ENCODE peak calls at places on chromosomes 2 and 18, in five cellular contexts. One of them, this sample, is unnamed.

GRCh38 chr2:235312571-235312970 is 181.3 kb upstream of the AGAP1 start:
- DNase-seq in T-helper 1 cell: no peak
- DNase-seq in endothelial cell: no peak
- DNase-seq in stimulated activated CD4-positive, alpha-beta T cell treated with anti-CD3 and anti-CD28 coated beads, TNF-alpha, amount 100 ng/mL, for 4 hours: no peak
- DNase-seq in stomach: no peak
- DNase-seq in this sample: no peak

GRCh38 chr18:37409870-37410269 is 155.7 kb downstream of the CELF4 start:
- DNase-seq in stomach: no peak
- DNase-seq in endothelial cell: no peak
- DNase-seq in T-helper 1 cell: no peak
- DNase-seq in stimulated activated CD4-positive, alpha-beta T cell treated with anti-CD3 and anti-CD28 coated beads, TNF-alpha, amount 100 ng/mL, for 4 hours: no peak
- DNase-seq in this sample: no peak

GRCh38 chr2:97005353-97005752 is 19.0 kb upstream of the FAM178B start:
- DNase-seq in endothelial cell: peak; percentile 15
- DNase-seq in stomach: no peak
- DNase-seq in stimulated activated CD4-positive, alpha-beta T cell treated with anti-CD3 and anti-CD28 coated beads, TNF-alpha, amount 100 ng/mL, for 4 hours: no peak
- DNase-seq in T-helper 1 cell: no peak
- DNase-seq in this sample: no peak

GRCh38 chr2:224817676-224818075 is 101.5 kb upstream of the CCDC195 start:
- DNase-seq in endothelial cell: no peak
- DNase-seq in stomach: no peak
- DNase-seq in T-helper 1 cell: no peak
- DNase-seq in stimulated activated CD4-positive, alpha-beta T cell treated with anti-CD3 and anti-CD28 coated beads, TNF-alpha, amount 100 ng/mL, for 4 hours: no peak
- DNase-seq in this sample: no peak

GRCh38 chr2:233470839-233471238 is 95.7 kb downstream of the USP40 start:
- DNase-seq in endothelial cell: no peak
- DNase-seq in T-helper 1 cell: no peak
- DNase-seq in stomach: peak; percentile 24
- DNase-seq in stimulated activated CD4-positive, alpha-beta T cell treated with anti-CD3 and anti-CD28 coated beads, TNF-alpha, amount 100 ng/mL, for 4 hours: no peak
- DNase-seq in this sample: no peak

GRCh38 chr18:73653251-73653650 is 494.4 kb downstream of the FBXO15 start:
- DNase-seq in stomach: no peak
- DNase-seq in T-helper 1 cell: no peak
- DNase-seq in stimulated activated CD4-positive, alpha-beta T cell treated with anti-CD3 and anti-CD28 coated beads, TNF-alpha, amount 100 ng/mL, for 4 hours: no peak
- DNase-seq in endothelial cell: no peak
- DNase-seq in this sample: no peak

GRCh38 chr2:205755923-205756322 is 73.6 kb downstream of the NRP2 start:
- DNase-seq in stomach: no peak
- DNase-seq in stimulated activated CD4-positive, alpha-beta T cell treated with anti-CD3 and anti-CD28 coated beads, TNF-alpha, amount 100 ng/mL, for 4 hours: no peak
- DNase-seq in endothelial cell: no peak
- DNase-seq in T-helper 1 cell: no peak
- DNase-seq in this sample: no peak

GRCh38 chr2:111185496-111186022 is 64.8 kb downstream of the BCL2L11 start:
- DNase-seq in stimulated activated CD4-positive, alpha-beta T cell treated with anti-CD3 and anti-CD28 coated beads, TNF-alpha, amount 100 ng/mL, for 4 hours: no peak
- DNase-seq in stomach: peak; percentile 82
- DNase-seq in endothelial cell: no peak
- DNase-seq in T-helper 1 cell: no peak
- DNase-seq in this sample: no peak

GRCh38 chr2:26144031-26144430 is 28.9 kb upstream of the GAREM2 start:
- DNase-seq in stomach: no peak
- DNase-seq in stimulated activated CD4-positive, alpha-beta T cell treated with anti-CD3 and anti-CD28 coated beads, TNF-alpha, amount 100 ng/mL, for 4 hours: no peak
- DNase-seq in T-helper 1 cell: no peak
- DNase-seq in endothelial cell: no peak
- DNase-seq in this sample: no peak

GRCh38 chr2:49934481-49934880 is 780.2 kb upstream of the FSHR start:
- DNase-seq in T-helper 1 cell: no peak
- DNase-seq in stomach: no peak
- DNase-seq in endothelial cell: no peak
- DNase-seq in stimulated activated CD4-positive, alpha-beta T cell treated with anti-CD3 and anti-CD28 coated beads, TNF-alpha, amount 100 ng/mL, for 4 hours: no peak
- DNase-seq in this sample: no peak

GRCh38 chr2:22375094-22375493 is 1009.9 kb upstream of the KLHL29 start:
- DNase-seq in stomach: no peak
- DNase-seq in endothelial cell: peak; percentile 26
- DNase-seq in T-helper 1 cell: no peak
- DNase-seq in stimulated activated CD4-positive, alpha-beta T cell treated with anti-CD3 and anti-CD28 coated beads, TNF-alpha, amount 100 ng/mL, for 4 hours: no peak
- DNase-seq in this sample: no peak

GRCh38 chr18:25827961-25828561 is 262.4 kb downstream of the SS18 start:
- DNase-seq in endothelial cell: no peak
- DNase-seq in stimulated activated CD4-positive, alpha-beta T cell treated with anti-CD3 and anti-CD28 coated beads, TNF-alpha, amount 100 ng/mL, for 4 hours: no peak
- DNase-seq in T-helper 1 cell: no peak
- DNase-seq in stomach: no peak
- DNase-seq in this sample: no peak

GRCh38 chr18:32469691-32470131 is 971 bp downstream of the GAREM1 start:
- DNase-seq in endothelial cell: no peak
- DNase-seq in stimulated activated CD4-positive, alpha-beta T cell treated with anti-CD3 and anti-CD28 coated beads, TNF-alpha, amount 100 ng/mL, for 4 hours: no peak
- DNase-seq in T-helper 1 cell: no peak
- DNase-seq in stomach: no peak
- DNase-seq in this sample: no peak

This sample was measured in globus pallidus.